ENCODE peak calls at places on chromosomes 4 and X, in four cellular contexts. One of them, this sample, is unnamed. For H3K9me3, the result is how much of the 10 kb centered on the place peaks cover.

GRCh38 chr4:100517864-100518341 is at the start of gene EMCN:
- DNase-seq in iPS DF 6.9: no peak
- DNase-seq in DND-41: no peak
- DNase-seq in right cardiac atrium: no peak
- DNase-seq in this sample: no peak

GRCh38 chrX:149512225-149512885 is 7.2 kb upstream of the IDS start:
- DNase-seq in iPS DF 6.9: no peak
- DNase-seq in right cardiac atrium: no peak
- DNase-seq in DND-41: peak
- DNase-seq in this sample: peak

GRCh38 chr4:124640037-124640730 is 72.3 kb downstream of the ANKRD50 start:
- DNase-seq in DND-41: no peak
- DNase-seq in iPS DF 6.9: no peak
- DNase-seq in right cardiac atrium: no peak
- DNase-seq in this sample: no peak

GRCh38 chr4:180059216-180059881 is 2183.9 kb upstream of the TENM3 start:
- DNase-seq in DND-41: peak
- DNase-seq in iPS DF 6.9: no peak
- DNase-seq in right cardiac atrium: no peak
- DNase-seq in this sample: peak

GRCh38 chr4:181835348-181835747 is 407.9 kb upstream of the TENM3 start:
- DNase-seq in right cardiac atrium: no peak
- DNase-seq in iPS DF 6.9: no peak
- DNase-seq in DND-41: no peak
- DNase-seq in this sample: no peak

GRCh38 chrX:103686199-103687072 is at the start of gene MORF4L2:
- DNase-seq in DND-41: peak
- DNase-seq in right cardiac atrium: peak
- DNase-seq in iPS DF 6.9: peak
- DNase-seq in this sample: peak

GRCh38 chr4:6568689-6569332 is 6.2 kb upstream of the MAN2B2 start:
- DNase-seq in iPS DF 6.9: no peak
- DNase-seq in right cardiac atrium: peak
- DNase-seq in DND-41: no peak
- DNase-seq in this sample: no peak

GRCh38 chr4:53100801-53101581 is 238.9 kb downstream of the RASL11B start:
- DNase-seq in right cardiac atrium: no peak
- DNase-seq in DND-41: no peak
- DNase-seq in iPS DF 6.9: no peak
- DNase-seq in this sample: no peak

GRCh38 chr4:145347684-145348083 is 134.0 kb upstream of the SMAD1 start:
- DNase-seq in DND-41: no peak
- DNase-seq in right cardiac atrium: no peak
- DNase-seq in iPS DF 6.9: no peak
- DNase-seq in this sample: no peak

GRCh38 chr4:39304651-39305050 is 61.5 kb downstream of the RFC1 start:
- DNase-seq in right cardiac atrium: no peak
- DNase-seq in iPS DF 6.9: no peak
- DNase-seq in DND-41: no peak
- DNase-seq in this sample: no peak

GRCh38 chr4:77156533-77156911 is 485 bp upstream of the CCNG2 start:
- DNase-seq in right cardiac atrium: peak
- DNase-seq in DND-41: peak
- DNase-seq in iPS DF 6.9: peak
- DNase-seq in this sample: peak

GRCh38 chr4:80361329-80361900 is 25.9 kb downstream of the CFAP299 start:
- DNase-seq in DND-41: no peak
- DNase-seq in iPS DF 6.9: no peak
- DNase-seq in right cardiac atrium: no peak
- DNase-seq in this sample: no peak

GRCh38 chr4:68361146-68361589 is 11.3 kb upstream of the YTHDC1 start:
- DNase-seq in DND-41: no peak
- DNase-seq in iPS DF 6.9: no peak
- DNase-seq in right cardiac atrium: no peak
- DNase-seq in this sample: no peak

GRCh38 chr4:73974352-73974751 is 7.5 kb downstream of the PF4 start:
- DNase-seq in right cardiac atrium: no peak
- DNase-seq in DND-41: no peak
- DNase-seq in iPS DF 6.9: no peak
- DNase-seq in this sample: no peak
- H3K9me3 ChIP-seq in right cardiac atrium: under half
- H3K9me3 ChIP-seq in DND-41: under half
- H3K9me3 ChIP-seq in iPS DF 6.9: under half
- H3K9me3 ChIP-seq in this sample: under half

GRCh38 chr4:1399508-1400190 is 6.6 kb downstream of the NKX1-1 start:
- DNase-seq in right cardiac atrium: peak
- DNase-seq in DND-41: no peak
- DNase-seq in iPS DF 6.9: no peak
- DNase-seq in this sample: peak

GRCh38 chr4:1398686-1399507 is 7.3 kb downstream of the NKX1-1 start:
- DNase-seq in iPS DF 6.9: no peak
- DNase-seq in DND-41: no peak
- DNase-seq in right cardiac atrium: peak
- DNase-seq in this sample: peak

GRCh38 chr4:1395941-1396805 is 10.1 kb downstream of the NKX1-1 start:
- DNase-seq in iPS DF 6.9: no peak
- DNase-seq in right cardiac atrium: peak
- DNase-seq in DND-41: no peak
- DNase-seq in this sample: peak

GRCh38 chr4:1393866-1394265 is 12.4 kb downstream of the NKX1-1 start:
- DNase-seq in right cardiac atrium: peak
- DNase-seq in iPS DF 6.9: no peak
- DNase-seq in DND-41: no peak
- DNase-seq in this sample: peak

DNA sequence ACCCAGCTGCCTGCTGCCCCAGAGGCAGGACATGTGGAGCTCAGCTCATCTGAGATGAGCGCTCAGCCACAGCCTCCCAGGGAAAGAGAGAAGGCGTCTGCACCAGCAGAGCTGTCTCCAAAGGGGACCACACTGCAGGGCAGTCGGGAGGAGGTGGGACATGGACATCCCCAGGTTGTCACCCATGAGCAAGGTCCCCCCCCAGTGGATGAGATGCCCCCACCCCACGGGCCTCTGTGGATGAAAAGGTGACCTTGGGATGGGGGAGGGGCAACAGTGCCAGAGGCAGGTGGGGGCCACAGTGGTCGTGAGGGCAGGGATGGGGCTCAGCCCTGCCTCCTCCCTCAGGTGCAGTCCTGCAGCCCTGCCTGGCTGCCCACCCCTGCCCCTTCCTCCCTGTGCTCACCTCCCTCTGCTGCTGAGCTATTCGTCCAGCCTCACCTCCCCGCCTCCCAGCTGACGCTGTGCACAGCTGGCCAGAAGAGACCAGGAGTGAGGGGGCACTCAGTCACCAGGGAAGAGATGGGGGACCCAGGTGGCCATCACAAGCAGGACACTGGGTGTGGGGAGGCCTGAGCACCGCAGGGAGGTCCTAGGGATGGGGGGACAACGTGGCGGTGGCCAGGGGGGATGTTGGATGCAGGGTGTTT is 9.3 kb downstream of the NKX1-1 start:
- DNase-seq in iPS DF 6.9: no peak
- DNase-seq in DND-41: no peak
- DNase-seq in right cardiac atrium: peak
- DNase-seq in this sample: peak
- H3K9me3 ChIP-seq in iPS DF 6.9: under half
- H3K9me3 ChIP-seq in DND-41: half or more
- H3K9me3 ChIP-seq in right cardiac atrium: under half
- H3K9me3 ChIP-seq in this sample: under half

DNA sequence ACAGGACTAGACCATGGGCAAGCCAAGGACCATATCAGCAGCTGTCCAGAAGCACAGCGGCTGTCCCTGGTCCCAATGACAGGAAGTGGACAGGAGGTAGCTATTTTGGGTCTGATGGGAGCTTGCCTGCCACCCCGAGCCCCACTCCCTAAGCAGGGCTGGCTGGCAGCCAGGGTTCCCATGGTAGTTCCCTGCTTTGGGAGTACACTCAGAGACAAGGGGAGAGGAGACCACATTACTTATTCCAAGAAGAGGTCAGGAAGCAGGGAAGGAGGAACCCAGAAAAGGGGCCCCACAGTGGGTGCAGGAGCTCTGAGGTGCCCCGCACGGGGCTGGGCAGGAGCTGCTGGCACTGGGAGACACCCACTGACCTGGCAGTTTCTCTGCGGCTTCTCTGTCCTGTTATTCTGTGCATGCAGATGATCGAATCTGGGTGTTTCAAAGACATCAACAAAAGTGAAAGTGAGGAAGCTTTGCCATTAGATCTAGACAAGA is 36.3 kb downstream of the HTT-AS start:
- DNase-seq in DND-41: no peak
- DNase-seq in iPS DF 6.9: no peak
- DNase-seq in right cardiac atrium: peak
- DNase-seq in this sample: no peak
- H3K9me3 ChIP-seq in DND-41: under half
- H3K9me3 ChIP-seq in iPS DF 6.9: under half
- H3K9me3 ChIP-seq in right cardiac atrium: under half
- H3K9me3 ChIP-seq in this sample: under half

GRCh38 chrX:63012574-63012973 is 338.6 kb downstream of the SPIN4 start:
- DNase-seq in DND-41: peak
- DNase-seq in iPS DF 6.9: no peak
- DNase-seq in right cardiac atrium: no peak
- DNase-seq in this sample: no peak
- H3K9me3 ChIP-seq in DND-41: under half
- H3K9me3 ChIP-seq in iPS DF 6.9: under half
- H3K9me3 ChIP-seq in right cardiac atrium: under half
- H3K9me3 ChIP-seq in this sample: under half

GRCh38 chrX:148372925-148373324 is 127.5 kb upstream of the AFF2 start:
- DNase-seq in right cardiac atrium: no peak
- DNase-seq in DND-41: no peak
- DNase-seq in iPS DF 6.9: no peak
- DNase-seq in this sample: no peak
- H3K9me3 ChIP-seq in right cardiac atrium: under half
- H3K9me3 ChIP-seq in DND-41: under half
- H3K9me3 ChIP-seq in iPS DF 6.9: under half
- H3K9me3 ChIP-seq in this sample: under half

DNA sequence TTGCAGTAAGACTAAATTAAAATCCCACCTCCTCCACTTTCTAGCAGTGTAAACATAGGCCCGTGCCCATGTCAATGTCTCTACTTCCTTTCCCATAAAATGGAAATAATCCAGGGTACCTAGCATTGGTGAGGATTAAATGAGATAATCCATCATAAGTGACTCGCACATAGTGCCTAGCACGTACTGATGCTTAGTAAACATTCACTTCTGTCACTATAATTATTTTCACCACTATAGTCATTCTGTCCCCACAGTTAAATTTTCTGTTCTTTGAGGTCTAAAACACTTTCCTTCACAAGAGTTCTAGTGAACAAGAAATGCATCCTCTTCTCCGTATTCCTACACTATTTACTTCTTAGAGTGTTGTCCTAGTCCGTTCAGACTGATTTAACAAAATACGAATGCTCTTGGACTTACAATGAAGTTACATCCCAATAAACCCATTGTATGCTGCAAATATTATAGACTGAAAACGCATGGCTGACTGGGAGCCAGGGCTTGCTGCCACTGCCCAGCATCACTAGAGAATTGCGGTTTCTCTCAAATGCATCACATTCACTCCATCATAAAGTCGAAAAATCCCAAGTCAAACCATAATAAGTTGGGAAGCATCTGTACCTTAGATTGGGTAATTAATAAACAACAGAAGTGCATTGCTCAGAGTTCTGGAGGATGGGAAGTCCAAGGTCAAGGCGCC is 10.6 kb downstream of the ARAP2 start:
- DNase-seq in DND-41: no peak
- DNase-seq in iPS DF 6.9: no peak
- DNase-seq in right cardiac atrium: no peak
- DNase-seq in this sample: no peak
- H3K9me3 ChIP-seq in DND-41: under half
- H3K9me3 ChIP-seq in iPS DF 6.9: under half
- H3K9me3 ChIP-seq in right cardiac atrium: under half
- H3K9me3 ChIP-seq in this sample: under half